ENCODE peak calls at places on chromosomes 7 and 10, in seven cellular contexts. M is A549, N is ovary, X is spleen, F is prostate gland, K is suprapubic skin, V is endothelial cell of umbilical vein. I is an unnamed sample.
A peak's percentile ranks its signal among the peaks of the same experiment; 100 is the strongest.

GRCh38 chr10:69383485-69384089 is 33.1 kb downstream of the TACR2 start:
- DNase-seq in M (no peak), N (no peak), X (no peak), F (no peak), K (no peak), V (no peak), I (peak; percentile 56)

GRCh38 chr7:149279111-149279743 is 17.2 kb downstream of the ZNF783 start:
- DNase-seq in M (no peak), N (no peak), X (no peak), F (no peak), K (no peak), V (no peak), I (no peak)

GRCh38 chr10:34522542-34522941 is 292.6 kb downstream of the PARD3 start:
- DNase-seq in M (peak; percentile 36), N (no peak), X (no peak), F (no peak), K (no peak), V (peak; percentile 53), I (no peak)

GRCh38 chr7:142412551-142413193 is 154.8 kb upstream of the PRSS58 start:
- DNase-seq in M (peak; percentile 49), N (no peak), X (no peak), F (no peak), K (no peak), V (peak; percentile 50), I (peak; percentile 54)

GRCh38 chr7:129986600-129986999 is 33.8 kb upstream of the UBE2H start:
- DNase-seq in M (no peak), N (no peak), X (no peak), F (no peak), K (no peak), V (no peak), I (no peak)

GRCh38 chr10:32983333-32983909 is 25.4 kb upstream of the ITGB1 start:
- DNase-seq in M (peak; percentile 72), N (no peak), X (no peak), F (no peak), K (no peak), V (peak; percentile 86), I (no peak)

GRCh38 chr7:134444198-134444960 is 14.5 kb downstream of the AKR1B1 start:
- DNase-seq in M (no peak), N (no peak), X (no peak), F (peak; percentile 24), K (no peak), V (no peak), I (no peak)

GRCh38 chr7:149229526-149229925 is 9.9 kb upstream of the ZNF212 start:
- DNase-seq in M (no peak), N (no peak), X (peak; percentile 32), F (no peak), K (no peak), V (no peak), I (no peak)

GRCh38 chr10:12644380-12645144 is 295.2 kb downstream of the CAMK1D start:
- DNase-seq in M (no peak), N (no peak), X (no peak), F (no peak), K (no peak), V (no peak), I (no peak)

GRCh38 chr7:122307228-122307619 is 2.7 kb upstream of the FEZF1 start:
- DNase-seq in M (no peak), N (no peak), X (no peak), F (no peak), K (no peak), V (no peak), I (no peak)

GRCh38 chr7:48872548-48872947 is 51.8 kb upstream of the CDC14C start:
- DNase-seq in M (no peak), N (no peak), X (no peak), F (no peak), K (no peak), V (no peak), I (no peak)

GRCh38 chr7:33932832-33933468 is 27.6 kb downstream of the BMPER start:
- DNase-seq in M (peak; percentile 63), N (peak; percentile 87), X (peak; percentile 88), F (peak; percentile 77), K (peak; percentile 84), V (peak; percentile 85), I (peak; percentile 72)

GRCh38 chr10:102504179-102504975 is 605 bp downstream of the SUFU start:
- DNase-seq in M (no peak), N (peak; percentile 47), X (peak; percentile 89), F (peak; percentile 21), K (peak; percentile 78), V (peak; percentile 49), I (no peak)

GRCh38 chr7:150317748-150318444 is 5.3 kb upstream of the LRRC61 start:
- DNase-seq in M (no peak), N (no peak), X (no peak), F (no peak), K (no peak), V (peak; percentile 35), I (peak; percentile 42)

GRCh38 chr7:80827238-80827633 is 91.6 kb downstream of the SEMA3C start:
- DNase-seq in M (no peak), N (no peak), X (no peak), F (peak; percentile 26), K (no peak), V (no peak), I (no peak)

GRCh38 chr7:33742999-33743587 is 162.2 kb upstream of the BMPER start:
- DNase-seq in M (no peak), N (no peak), X (no peak), F (no peak), K (no peak), V (no peak), I (no peak)

GRCh38 chr10:23343591-23344225 is 889 bp downstream of the C10orf67 start:
- DNase-seq in M (no peak), N (peak; percentile 83), X (peak; percentile 82), F (peak; percentile 8), K (no peak), V (no peak), I (no peak)

GRCh38 chr10:310976-311639 is 175.9 kb downstream of the ZMYND11 start:
- DNase-seq in M (no peak), N (no peak), X (peak; percentile 78), F (no peak), K (no peak), V (no peak), I (no peak)

GRCh38 chr7:55276896-55277295 is 88.2 kb upstream of the LANCL2 start:
- DNase-seq in M (no peak), N (no peak), X (no peak), F (no peak), K (no peak), V (no peak), I (no peak)

GRCh38 chr7:130491841-130492518 is at the start of gene MEST:
- DNase-seq in M (no peak), N (peak; percentile 18), X (peak; percentile 78), F (peak; percentile 6), K (no peak), V (peak; percentile 21), I (peak; percentile 42)

GRCh38 chr10:114256822-114257221 is 17.8 kb downstream of the VWA2 start:
- DNase-seq in M (no peak), N (no peak), X (no peak), F (no peak), K (no peak), V (no peak), I (no peak)

GRCh38 chr10:131872837-131873375 is 27.9 kb upstream of the PPP2R2D start:
- DNase-seq in M (no peak), N (no peak), X (peak; percentile 65), F (no peak), K (no peak), V (no peak), I (no peak)

GRCh38 chr7:41825927-41826480 is 123.1 kb upstream of the INHBA start:
- DNase-seq in M (no peak), N (no peak), X (no peak), F (no peak), K (no peak), V (peak; percentile 12), I (peak; percentile 16)

GRCh38 chr7:23393636-23394035 is 76.7 kb downstream of the IGF2BP3 start:
- DNase-seq in M (no peak), N (no peak), X (no peak), F (no peak), K (no peak), V (no peak), I (no peak)

GRCh38 chr10:64586930-64587503 is 1065.8 kb downstream of the REEP3 start:
- DNase-seq in M (no peak), N (no peak), X (no peak), F (no peak), K (no peak), V (no peak), I (no peak)

GRCh38 chr10:55519264-55519663 is 718.2 kb upstream of the PCDH15 start:
- DNase-seq in M (no peak), N (no peak), X (no peak), F (no peak), K (no peak), V (no peak), I (no peak)

GRCh38 chr7:97006146-97006950 is 995 bp downstream of the DLX6 start:
- DNase-seq in M (peak; percentile 36), N (no peak), X (no peak), F (peak; percentile 32), K (no peak), V (peak; percentile 29), I (no peak)
- TF ChIP-seq POLR2A in M (no peak), N (no peak), X (no peak), F (no peak), K (no peak), V (no peak), I (no peak)

GRCh38 chr7:95433129-95433528 is 1.7 kb downstream of the PON2 start:
- DNase-seq in M (no peak), N (no peak), X (no peak), F (no peak), K (no peak), V (no peak), I (no peak)

GRCh38 chr7:95433952-95434351 is 876 bp downstream of the PON2 start:
- DNase-seq in M (no peak), N (no peak), X (no peak), F (no peak), K (no peak), V (no peak), I (no peak)

GRCh38 chr7:95436407-95436806 is 1.6 kb upstream of the PON2 start:
- DNase-seq in M (no peak), N (no peak), X (no peak), F (no peak), K (no peak), V (no peak), I (no peak)

GRCh38 chr7:95435422-95435780 is 573 bp upstream of the PON2 start:
- DNase-seq in M (no peak), N (peak; percentile 22), X (peak; percentile 76), F (no peak), K (no peak), V (no peak), I (no peak)

GRCh38 chr7:95434501-95435421 is at the start of gene PON2:
- DNase-seq in M (peak; percentile 79), N (peak; percentile 74), X (peak; percentile 92), F (peak; percentile 59), K (peak; percentile 79), V (peak; percentile 84), I (peak; percentile 83)
- TF ChIP-seq POLR2A in M (peak; percentile 88), N (peak; percentile 21), X (peak; percentile 1), F (peak; percentile 45), K (peak; percentile 32), V (peak; percentile 98), I (peak; percentile 93)

GRCh38 chr10:99930731-99931550 is 78.8 kb downstream of the DNMBP start:
- DNase-seq in M (peak; percentile 75), N (no peak), X (no peak), F (peak; percentile 93), K (no peak), V (no peak), I (no peak)
- TF ChIP-seq POLR2A in M (no peak), N (no peak), X (no peak), F (peak; percentile 58), K (no peak), V (no peak), I (no peak)

GRCh38 chr10:3805227-3805790 is 20.3 kb upstream of the KLF6 start:
- DNase-seq in M (no peak), N (no peak), X (no peak), F (no peak), K (no peak), V (peak; percentile 92), I (no peak)
- TF ChIP-seq POLR2A in M (no peak), N (no peak), X (no peak), F (no peak), K (peak; percentile 7), V (no peak), I (no peak)

I was measured in H54.